ENCODE peak calls at places on chromosome 1, in ten cellular contexts. One of them, this sample, is unnamed.

GRCh38 chr1:22108343-22109135 is 34.4 kb downstream of the WNT4 start:
- DNase-seq in dorsolateral prefrontal cortex: no peak
- DNase-seq in thoracic aorta: no peak
- DNase-seq in Calu3: no peak
- DNase-seq in progenitor cell of endocrine pancreas: no peak
- DNase-seq in lower lobe of right lung: no peak
- DNase-seq in RWPE1: no peak
- DNase-seq in GM13977: no peak
- DNase-seq in GM12878: no peak
- DNase-seq in B cell: no peak
- DNase-seq in this sample: no peak

GRCh38 chr1:42186172-42186571 is 21.6 kb upstream of the GUCA2A start:
- DNase-seq in B cell: no peak
- DNase-seq in progenitor cell of endocrine pancreas: no peak
- DNase-seq in GM13977: peak; percentile 3
- DNase-seq in lower lobe of right lung: no peak
- DNase-seq in thoracic aorta: no peak
- DNase-seq in dorsolateral prefrontal cortex: no peak
- DNase-seq in RWPE1: no peak
- DNase-seq in Calu3: no peak
- DNase-seq in GM12878: no peak
- DNase-seq in this sample: no peak

GRCh38 chr1:201703646-201704438 is 125.1 kb upstream of the IPO9 start:
- DNase-seq in thoracic aorta: no peak
- DNase-seq in GM12878: no peak
- DNase-seq in dorsolateral prefrontal cortex: peak; percentile 91
- DNase-seq in progenitor cell of endocrine pancreas: peak; percentile 90
- DNase-seq in RWPE1: peak; percentile 91
- DNase-seq in lower lobe of right lung: peak; percentile 88
- DNase-seq in Calu3: peak; percentile 93
- DNase-seq in B cell: no peak
- DNase-seq in GM13977: peak; percentile 83
- DNase-seq in this sample: peak; percentile 76

GRCh38 chr1:200985481-200985880 is 38.0 kb downstream of the KIF21B start:
- DNase-seq in GM13977: no peak
- DNase-seq in thoracic aorta: no peak
- DNase-seq in Calu3: no peak
- DNase-seq in GM12878: no peak
- DNase-seq in B cell: no peak
- DNase-seq in dorsolateral prefrontal cortex: no peak
- DNase-seq in progenitor cell of endocrine pancreas: no peak
- DNase-seq in RWPE1: no peak
- DNase-seq in lower lobe of right lung: no peak
- DNase-seq in this sample: no peak

GRCh38 chr1:202058001-202058908 is 47.9 kb downstream of the ELF3 start:
- DNase-seq in lower lobe of right lung: no peak
- DNase-seq in RWPE1: no peak
- DNase-seq in thoracic aorta: no peak
- DNase-seq in progenitor cell of endocrine pancreas: no peak
- DNase-seq in GM13977: no peak
- DNase-seq in GM12878: no peak
- DNase-seq in dorsolateral prefrontal cortex: no peak
- DNase-seq in B cell: no peak
- DNase-seq in Calu3: peak; percentile 77
- DNase-seq in this sample: no peak

GRCh38 chr1:240242601-240243144 is 151.0 kb downstream of the FMN2 start:
- DNase-seq in thoracic aorta: no peak
- DNase-seq in RWPE1: peak; percentile 50
- DNase-seq in lower lobe of right lung: no peak
- DNase-seq in Calu3: no peak
- DNase-seq in GM12878: no peak
- DNase-seq in progenitor cell of endocrine pancreas: no peak
- DNase-seq in GM13977: no peak
- DNase-seq in dorsolateral prefrontal cortex: no peak
- DNase-seq in B cell: no peak
- DNase-seq in this sample: no peak

GRCh38 chr1:20033396-20033795 is 36.6 kb upstream of the PLA2G5 start:
- DNase-seq in GM12878: no peak
- DNase-seq in RWPE1: no peak
- DNase-seq in progenitor cell of endocrine pancreas: no peak
- DNase-seq in B cell: no peak
- DNase-seq in GM13977: no peak
- DNase-seq in thoracic aorta: no peak
- DNase-seq in lower lobe of right lung: no peak
- DNase-seq in dorsolateral prefrontal cortex: no peak
- DNase-seq in Calu3: no peak
- DNase-seq in this sample: no peak

GRCh38 chr1:29519733-29520132 is 283.4 kb downstream of the PTPRU start:
- DNase-seq in thoracic aorta: no peak
- DNase-seq in progenitor cell of endocrine pancreas: peak; percentile 6
- DNase-seq in GM12878: no peak
- DNase-seq in lower lobe of right lung: no peak
- DNase-seq in GM13977: no peak
- DNase-seq in RWPE1: no peak
- DNase-seq in B cell: no peak
- DNase-seq in Calu3: no peak
- DNase-seq in dorsolateral prefrontal cortex: peak; percentile 31
- DNase-seq in this sample: no peak

GRCh38 chr1:19121192-19121591 is 88.9 kb downstream of the UBR4 start:
- DNase-seq in thoracic aorta: no peak
- DNase-seq in dorsolateral prefrontal cortex: no peak
- DNase-seq in GM12878: no peak
- DNase-seq in RWPE1: no peak
- DNase-seq in Calu3: peak; percentile 46
- DNase-seq in progenitor cell of endocrine pancreas: no peak
- DNase-seq in lower lobe of right lung: no peak
- DNase-seq in B cell: no peak
- DNase-seq in GM13977: no peak
- DNase-seq in this sample: no peak

GRCh38 chr1:121519042-121519755 is 334.4 kb downstream of the SRGAP2C start:
- DNase-seq in dorsolateral prefrontal cortex: peak; percentile 85
- DNase-seq in thoracic aorta: no peak
- DNase-seq in RWPE1: peak; percentile 73
- DNase-seq in GM13977: no peak
- DNase-seq in Calu3: peak; percentile 70
- DNase-seq in progenitor cell of endocrine pancreas: peak; percentile 49
- DNase-seq in GM12878: no peak
- DNase-seq in lower lobe of right lung: peak; percentile 68
- DNase-seq in B cell: peak; percentile 86
- DNase-seq in this sample: peak; percentile 62

GRCh38 chr1:43802356-43802755 is 95.0 kb downstream of the ST3GAL3 start:
- DNase-seq in lower lobe of right lung: no peak
- DNase-seq in progenitor cell of endocrine pancreas: no peak
- DNase-seq in RWPE1: no peak
- DNase-seq in GM13977: no peak
- DNase-seq in Calu3: no peak
- DNase-seq in B cell: no peak
- DNase-seq in thoracic aorta: no peak
- DNase-seq in dorsolateral prefrontal cortex: no peak
- DNase-seq in GM12878: no peak
- DNase-seq in this sample: no peak

GRCh38 chr1:43803105-43803504 is 95.8 kb downstream of the ST3GAL3 start:
- DNase-seq in RWPE1: no peak
- DNase-seq in GM13977: no peak
- DNase-seq in thoracic aorta: no peak
- DNase-seq in lower lobe of right lung: no peak
- DNase-seq in GM12878: no peak
- DNase-seq in progenitor cell of endocrine pancreas: no peak
- DNase-seq in B cell: no peak
- DNase-seq in Calu3: no peak
- DNase-seq in dorsolateral prefrontal cortex: no peak
- DNase-seq in this sample: no peak

GRCh38 chr1:43804569-43804968 is 97.2 kb downstream of the ST3GAL3 start:
- DNase-seq in lower lobe of right lung: no peak
- DNase-seq in progenitor cell of endocrine pancreas: no peak
- DNase-seq in thoracic aorta: no peak
- DNase-seq in RWPE1: no peak
- DNase-seq in GM13977: no peak
- DNase-seq in B cell: no peak
- DNase-seq in GM12878: no peak
- DNase-seq in Calu3: no peak
- DNase-seq in dorsolateral prefrontal cortex: no peak
- DNase-seq in this sample: no peak

GRCh38 chr1:43805340-43805739 is 98.0 kb downstream of the ST3GAL3 start:
- DNase-seq in B cell: no peak
- DNase-seq in GM13977: no peak
- DNase-seq in RWPE1: no peak
- DNase-seq in thoracic aorta: no peak
- DNase-seq in progenitor cell of endocrine pancreas: no peak
- DNase-seq in dorsolateral prefrontal cortex: no peak
- DNase-seq in GM12878: no peak
- DNase-seq in Calu3: no peak
- DNase-seq in lower lobe of right lung: no peak
- DNase-seq in this sample: no peak

GRCh38 chr1:43803646-43804045 is 96.3 kb downstream of the ST3GAL3 start:
- DNase-seq in dorsolateral prefrontal cortex: no peak
- DNase-seq in Calu3: peak; percentile 9
- DNase-seq in thoracic aorta: no peak
- DNase-seq in B cell: no peak
- DNase-seq in GM12878: no peak
- DNase-seq in lower lobe of right lung: no peak
- DNase-seq in progenitor cell of endocrine pancreas: no peak
- DNase-seq in RWPE1: no peak
- DNase-seq in GM13977: no peak
- DNase-seq in this sample: no peak
- TF ChIP-seq CTCF in dorsolateral prefrontal cortex: no peak
- TF ChIP-seq CTCF in Calu3: no peak
- TF ChIP-seq CTCF in thoracic aorta: no peak
- TF ChIP-seq CTCF in B cell: no peak
- TF ChIP-seq CTCF in GM12878: no peak
- TF ChIP-seq CTCF in lower lobe of right lung: no peak
- TF ChIP-seq CTCF in progenitor cell of endocrine pancreas: no peak
- TF ChIP-seq CTCF in RWPE1: no peak
- TF ChIP-seq CTCF in GM13977: no peak
- TF ChIP-seq CTCF in this sample: no peak

DNA sequence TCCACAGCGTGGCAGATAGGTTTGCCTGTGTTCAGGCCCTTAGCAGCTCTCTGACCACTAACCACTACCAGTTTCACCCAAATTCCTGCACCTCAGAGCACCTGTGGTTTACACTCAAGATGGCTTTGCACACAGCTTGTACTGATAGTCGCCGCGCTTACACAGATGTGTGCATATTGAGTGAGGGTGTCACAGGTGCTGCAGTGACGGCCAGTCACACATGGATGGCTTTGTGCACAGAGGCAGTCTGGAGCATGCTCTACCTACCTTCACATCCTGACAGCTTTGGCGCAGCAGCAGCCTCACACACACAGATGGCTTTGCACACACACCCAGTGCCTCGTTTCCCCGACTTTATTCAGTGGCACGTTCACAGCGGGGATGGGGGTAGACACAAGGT is 7.5 kb downstream of the DMAP1 start:
- DNase-seq in B cell: no peak
- DNase-seq in progenitor cell of endocrine pancreas: no peak
- DNase-seq in Calu3: no peak
- DNase-seq in RWPE1: no peak
- DNase-seq in dorsolateral prefrontal cortex: no peak
- DNase-seq in lower lobe of right lung: no peak
- DNase-seq in thoracic aorta: no peak
- DNase-seq in GM13977: peak; percentile 13
- DNase-seq in GM12878: no peak
- DNase-seq in this sample: no peak
- TF ChIP-seq CTCF in B cell: no peak
- TF ChIP-seq CTCF in progenitor cell of endocrine pancreas: no peak
- TF ChIP-seq CTCF in Calu3: no peak
- TF ChIP-seq CTCF in RWPE1: no peak
- TF ChIP-seq CTCF in dorsolateral prefrontal cortex: no peak
- TF ChIP-seq CTCF in lower lobe of right lung: no peak
- TF ChIP-seq CTCF in thoracic aorta: no peak
- TF ChIP-seq CTCF in GM13977: no peak
- TF ChIP-seq CTCF in GM12878: no peak
- TF ChIP-seq CTCF in this sample: no peak

GRCh38 chr1:100927276-100927675 is 31.4 kb downstream of the SLC30A7 start:
- DNase-seq in lower lobe of right lung: no peak
- DNase-seq in GM13977: no peak
- DNase-seq in B cell: no peak
- DNase-seq in progenitor cell of endocrine pancreas: no peak
- DNase-seq in dorsolateral prefrontal cortex: no peak
- DNase-seq in GM12878: no peak
- DNase-seq in thoracic aorta: no peak
- DNase-seq in RWPE1: no peak
- DNase-seq in Calu3: no peak
- DNase-seq in this sample: no peak

GRCh38 chr1:100930494-100930893 is 34.6 kb downstream of the SLC30A7 start:
- DNase-seq in dorsolateral prefrontal cortex: no peak
- DNase-seq in lower lobe of right lung: no peak
- DNase-seq in Calu3: no peak
- DNase-seq in GM13977: no peak
- DNase-seq in thoracic aorta: no peak
- DNase-seq in RWPE1: no peak
- DNase-seq in progenitor cell of endocrine pancreas: no peak
- DNase-seq in B cell: no peak
- DNase-seq in GM12878: no peak
- DNase-seq in this sample: no peak

GRCh38 chr1:100926240-100926639 is 30.4 kb downstream of the SLC30A7 start:
- DNase-seq in GM13977: no peak
- DNase-seq in thoracic aorta: no peak
- DNase-seq in Calu3: no peak
- DNase-seq in dorsolateral prefrontal cortex: no peak
- DNase-seq in RWPE1: no peak
- DNase-seq in B cell: no peak
- DNase-seq in GM12878: no peak
- DNase-seq in lower lobe of right lung: no peak
- DNase-seq in progenitor cell of endocrine pancreas: no peak
- DNase-seq in this sample: no peak

GRCh38 chr1:100924991-100925390 is 29.1 kb downstream of the SLC30A7 start:
- DNase-seq in lower lobe of right lung: no peak
- DNase-seq in thoracic aorta: no peak
- DNase-seq in B cell: no peak
- DNase-seq in GM13977: no peak
- DNase-seq in Calu3: no peak
- DNase-seq in progenitor cell of endocrine pancreas: no peak
- DNase-seq in RWPE1: no peak
- DNase-seq in dorsolateral prefrontal cortex: no peak
- DNase-seq in GM12878: no peak
- DNase-seq in this sample: no peak

GRCh38 chr1:100928128-100928527 is 32.2 kb downstream of the SLC30A7 start:
- DNase-seq in dorsolateral prefrontal cortex: no peak
- DNase-seq in RWPE1: no peak
- DNase-seq in thoracic aorta: no peak
- DNase-seq in lower lobe of right lung: no peak
- DNase-seq in GM12878: no peak
- DNase-seq in GM13977: no peak
- DNase-seq in Calu3: no peak
- DNase-seq in B cell: no peak
- DNase-seq in progenitor cell of endocrine pancreas: no peak
- DNase-seq in this sample: no peak
- TF ChIP-seq CTCF in dorsolateral prefrontal cortex: no peak
- TF ChIP-seq CTCF in RWPE1: no peak
- TF ChIP-seq CTCF in thoracic aorta: no peak
- TF ChIP-seq CTCF in lower lobe of right lung: no peak
- TF ChIP-seq CTCF in GM12878: no peak
- TF ChIP-seq CTCF in GM13977: peak; percentile 10
- TF ChIP-seq CTCF in Calu3: no peak
- TF ChIP-seq CTCF in B cell: no peak
- TF ChIP-seq CTCF in progenitor cell of endocrine pancreas: peak; percentile 21
- TF ChIP-seq CTCF in this sample: no peak

GRCh38 chr1:153277852-153278251 is 18.4 kb downstream of the LORICRIN start:
- DNase-seq in RWPE1: no peak
- DNase-seq in lower lobe of right lung: no peak
- DNase-seq in dorsolateral prefrontal cortex: no peak
- DNase-seq in Calu3: peak; percentile 75
- DNase-seq in B cell: peak; percentile 62
- DNase-seq in GM12878: no peak
- DNase-seq in thoracic aorta: no peak
- DNase-seq in GM13977: peak; percentile 55
- DNase-seq in progenitor cell of endocrine pancreas: no peak
- DNase-seq in this sample: no peak
- TF ChIP-seq CTCF in RWPE1: peak; percentile 52
- TF ChIP-seq CTCF in lower lobe of right lung: peak; percentile 60
- TF ChIP-seq CTCF in dorsolateral prefrontal cortex: peak; percentile 23
- TF ChIP-seq CTCF in Calu3: peak; percentile 86
- TF ChIP-seq CTCF in B cell: peak; percentile 64
- TF ChIP-seq CTCF in GM12878: peak; percentile 90
- TF ChIP-seq CTCF in thoracic aorta: peak; percentile 30
- TF ChIP-seq CTCF in GM13977: peak; percentile 71
- TF ChIP-seq CTCF in progenitor cell of endocrine pancreas: peak; percentile 68
- TF ChIP-seq CTCF in this sample: peak; percentile 63